ENCODE peak calls at places on chromosome 19, in eight cellular contexts. O is GM13977; A is stimulated activated CD4-positive, alpha-beta T cell treated with anti-CD3 and anti-CD28 coated beads, Interleukin-12 subunit alpha, Interleukin-12 subunit beta, amount 100 ng/mL, for 48 hours; H is Peyer's patch; U is left colon; C is activated naive CD4-positive, alpha-beta T cell treated with anti-CD3 and anti-CD28 coated beads for 36 hours; R is SJSA1; L is H4. X is an unnamed sample.
A peak's percentile ranks its signal among the peaks of the same experiment; 100 is the strongest.

GRCh38 chr19:50046649-50047503 is 21.1 kb downstream of the ZNF473 start:
- DNase-seq in L (peak; percentile 40), O (no peak), H (no peak), C (peak; percentile 61), A (peak; percentile 49), R (no peak), U (peak; percentile 68), X (no peak)

GRCh38 chr19:48619692-48620565 is 623 bp downstream of the SPHK2 start:
- DNase-seq in R (no peak), L (no peak), U (no peak), A (no peak), H (peak; percentile 50), C (no peak), O (no peak), X (no peak)

GRCh38 chr19:814108-815078 is 7.4 kb downstream of the PLPPR3 start:
- DNase-seq in O (peak; percentile 46), C (no peak), U (no peak), L (no peak), H (no peak), R (no peak), A (no peak), X (no peak)

GRCh38 chr19:4183967-4184717 is 1.7 kb downstream of the ANKRD24 start:
- DNase-seq in A (no peak), C (no peak), L (no peak), O (no peak), U (no peak), H (no peak), R (no peak), X (no peak)

GRCh38 chr19:42282036-42282762 is 13.1 kb downstream of the CIC start:
- DNase-seq in H (no peak), C (no peak), U (no peak), L (no peak), A (no peak), R (peak; percentile 42), O (no peak), X (peak; percentile 73)

GRCh38 chr19:46520616-46521015 is 24.9 kb upstream of the PNMA8B start:
- DNase-seq in A (no peak), L (no peak), U (no peak), O (no peak), C (peak; percentile 28), H (no peak), R (no peak), X (no peak)

GRCh38 chr19:39203372-39204341 is at the start of gene SYCN:
- DNase-seq in O (no peak), A (no peak), L (no peak), H (no peak), U (no peak), R (no peak), C (no peak), X (no peak)

GRCh38 chr19:49528211-49528771 is 488 bp downstream of the RCN3 start:
- DNase-seq in A (no peak), R (no peak), O (no peak), L (no peak), H (no peak), U (no peak), C (no peak), X (no peak)

GRCh38 chr19:33859016-33859415 is 62.3 kb downstream of the KCTD15 start:
- DNase-seq in C (no peak), A (no peak), U (no peak), O (no peak), L (no peak), H (no peak), R (no peak), X (no peak)

GRCh38 chr19:19385900-19386339 is 19.6 kb upstream of the GATAD2A start:
- DNase-seq in O (no peak), L (no peak), U (no peak), A (no peak), R (peak; percentile 46), H (no peak), C (peak; percentile 72), X (no peak)

GRCh38 chr19:12792048-12792852 is 964 bp downstream of the JUNB start:
- DNase-seq in R (peak; percentile 68), H (peak; percentile 86), A (peak; percentile 74), L (no peak), C (peak; percentile 80), U (peak; percentile 84), O (peak; percentile 69), X (peak; percentile 85)

GRCh38 chr19:17333611-17334413 is 843 bp downstream of the ANO8 start:
- DNase-seq in R (peak; percentile 57), U (peak; percentile 49), A (peak; percentile 71), H (no peak), L (peak; percentile 88), O (peak; percentile 83), C (peak; percentile 90), X (no peak)

GRCh38 chr19:55113570-55114039 is 3.8 kb downstream of the PPP1R12C start:
- DNase-seq in C (no peak), H (peak; percentile 63), A (no peak), R (peak; percentile 17), U (peak; percentile 62), L (peak; percentile 82), O (no peak), X (peak; percentile 96)

GRCh38 chr19:2810141-2811091 is 9.3 kb upstream of the ZNF554 start:
- DNase-seq in U (no peak), C (no peak), A (no peak), O (peak; percentile 29), L (no peak), R (no peak), H (peak; percentile 47), X (no peak)

GRCh38 chr19:28466107-28467045 is 746.6 kb downstream of the UQCRFS1 start:
- DNase-seq in H (no peak), L (no peak), A (peak; percentile 35), R (peak; percentile 24), U (peak; percentile 87), C (peak; percentile 77), O (no peak), X (peak; percentile 24)

GRCh38 chr19:51559240-51559639 is 11.8 kb upstream of the ZNF175 start:
- DNase-seq in L (no peak), O (no peak), U (no peak), A (no peak), C (no peak), H (no peak), R (no peak), X (no peak)

GRCh38 chr19:42396248-42396541 is 6.1 kb upstream of the CNFN start:
- DNase-seq in H (no peak), U (no peak), O (no peak), A (no peak), C (no peak), R (no peak), L (no peak), X (no peak)

GRCh38 chr19:6720369-6721112 is at the start of gene C3:
- DNase-seq in C (no peak), U (no peak), L (peak; percentile 40), H (no peak), A (no peak), O (no peak), R (no peak), X (peak; percentile 87)

GRCh38 chr19:2166741-2167738 is 3.3 kb downstream of the DOT1L start:
- DNase-seq in A (no peak), H (peak; percentile 82), C (no peak), L (peak; percentile 74), O (no peak), U (peak; percentile 85), R (no peak), X (peak; percentile 88)

GRCh38 chr19:51440846-51441409 is 17.3 kb downstream of the SIGLEC8 start:
- DNase-seq in O (no peak), L (peak; percentile 50), A (peak; percentile 62), H (no peak), C (peak; percentile 43), R (no peak), U (no peak), X (no peak)

GRCh38 chr19:5693195-5694166 is 3.4 kb downstream of the RPL36 start:
- DNase-seq in O (no peak), C (no peak), R (no peak), H (peak; percentile 48), U (no peak), L (no peak), A (no peak), X (peak; percentile 72)

GRCh38 chr19:51901860-51902259 is 3.0 kb downstream of the ZNF649 start:
- DNase-seq in O (no peak), C (no peak), H (no peak), U (no peak), A (no peak), R (no peak), L (no peak), X (no peak)

GRCh38 chr19:3536429-3537100 is 2.4 kb upstream of the TEKTIP1 start:
- DNase-seq in O (no peak), R (no peak), H (no peak), U (no peak), C (no peak), A (no peak), L (no peak), X (no peak)

GRCh38 chr19:46040125-46040524 is 677 bp downstream of the IGFL4 start:
- DNase-seq in O (no peak), L (no peak), C (no peak), U (no peak), R (no peak), A (no peak), H (no peak), X (no peak)

GRCh38 chr19:17379221-17379631 is 2.1 kb upstream of the PLVAP start:
- DNase-seq in A (no peak), L (no peak), O (no peak), C (no peak), H (no peak), U (no peak), R (no peak), X (no peak)

GRCh38 chr19:10861118-10861651 is 10.2 kb upstream of the CARM1 start:
- DNase-seq in A (no peak), C (peak; percentile 51), R (no peak), U (no peak), L (peak; percentile 43), H (peak; percentile 61), O (peak; percentile 14), X (no peak)

GRCh38 chr19:7533925-7534480 is 1.5 kb upstream of the PNPLA6 start:
- DNase-seq in R (peak; percentile 55), U (peak; percentile 90), A (peak; percentile 75), L (peak; percentile 79), H (peak; percentile 89), O (peak; percentile 96), C (peak; percentile 88), X (peak; percentile 90)

GRCh38 chr19:5086232-5086631 is 117.3 kb downstream of the KDM4B start:
- DNase-seq in L (no peak), H (no peak), R (no peak), C (no peak), U (no peak), A (no peak), O (no peak), X (no peak)

GRCh38 chr19:2624537-2625091 is 77.9 kb downstream of the GNG7 start:
- DNase-seq in A (no peak), U (peak; percentile 49), O (no peak), C (no peak), H (no peak), L (peak; percentile 65), R (no peak), X (no peak)

GRCh38 chr19:15563325-15563794 is 51.7 kb upstream of the CYP4F8 start:
- DNase-seq in H (peak; percentile 63), U (peak; percentile 70), R (no peak), L (peak; percentile 63), O (no peak), A (no peak), C (no peak), X (no peak)

GRCh38 chr19:30969586-30969985 is 379.6 kb downstream of the TSHZ3 start:
- DNase-seq in C (no peak), R (no peak), U (no peak), O (no peak), H (no peak), A (no peak), L (no peak), X (no peak)

GRCh38 chr19:7849631-7850428 is 19.8 kb downstream of the EVI5L start:
- DNase-seq in O (no peak), L (no peak), C (no peak), H (peak; percentile 34), U (no peak), A (no peak), R (no peak), X (no peak)

GRCh38 chr19:2446390-2446789 is 10.4 kb downstream of the LMNB2 start:
- DNase-seq in R (no peak), O (peak; percentile 77), U (no peak), L (no peak), A (no peak), H (no peak), C (peak; percentile 67), X (no peak)

GRCh38 chr19:3375221-3376088 is 9.1 kb downstream of the NFIC start:
- DNase-seq in U (peak; percentile 45), O (no peak), A (no peak), C (no peak), H (no peak), R (no peak), L (no peak), X (peak; percentile 99)

X was measured in coronary artery.